ENCODE peak calls at places on chromosomes 5 and 9, in six cellular contexts. A is tibial nerve, Q is aorta, L is putamen, V is mucosa of gallbladder, N is fibroblast of the aortic adventitia. G is an unnamed sample.
A peak's percentile ranks its signal among the peaks of the same experiment; 100 is the strongest.

GRCh38 chr9:37471942-37472679 is 6.9 kb upstream of the ZBTB5 start:
- DNase-seq in A (peak; percentile 13), L (peak; percentile 69), N (peak; percentile 97), V (peak; percentile 42), Q (no peak), G (no peak)

GRCh38 chr5:113266227-113266912 is 168.4 kb downstream of the TSSK1B start:
- DNase-seq in V (no peak), A (no peak), Q (no peak), N (peak; percentile 45), L (no peak), G (no peak)

GRCh38 chr9:133382507-133383141 is 6.5 kb downstream of the STKLD1 start:
- DNase-seq in N (no peak), L (no peak), V (no peak), A (no peak), Q (no peak), G (no peak)

GRCh38 chr5:31232273-31232888 is 38.9 kb downstream of the CDH6 start:
- DNase-seq in V (peak; percentile 28), Q (no peak), N (peak; percentile 90), A (no peak), L (peak; percentile 49), G (no peak)

GRCh38 chr5:150168864-150169263 is 2.3 kb downstream of the CDX1 start:
- DNase-seq in Q (no peak), N (no peak), V (no peak), L (no peak), A (no peak), G (no peak)

GRCh38 chr9:99105152-99106043 is 485 bp downstream of the TGFBR1 start:
- DNase-seq in Q (peak; percentile 91), N (peak; percentile 75), A (peak; percentile 50), V (peak; percentile 54), L (peak; percentile 37), G (peak; percentile 96)

GRCh38 chr5:178988436-178989220 is 6.5 kb downstream of the GRM6 start:
- DNase-seq in L (no peak), V (no peak), Q (no peak), N (no peak), A (no peak), G (no peak)

GRCh38 chr9:109914280-109915027 is 134.5 kb downstream of the PALM2AKAP2 start:
- DNase-seq in Q (no peak), A (no peak), L (no peak), N (peak; percentile 94), V (no peak), G (no peak)

GRCh38 chr5:172640822-172641358 is at the start of gene NEURL1B:
- DNase-seq in N (no peak), Q (peak; percentile 71), V (peak; percentile 67), A (peak; percentile 55), L (peak; percentile 79), G (peak; percentile 88)

GRCh38 chr9:129718647-129719046 is 34.2 kb downstream of the PTGES start:
- DNase-seq in Q (no peak), V (no peak), L (no peak), A (no peak), N (no peak), G (no peak)

GRCh38 chr9:127568971-127569818 is 42.9 kb upstream of the STXBP1 start:
- DNase-seq in Q (peak; percentile 86), N (peak; percentile 70), V (peak; percentile 76), L (no peak), A (peak; percentile 67), G (peak; percentile 92)

GRCh38 chr5:173468821-173469251 is 140.6 kb upstream of the STC2 start:
- DNase-seq in V (no peak), Q (no peak), A (no peak), N (peak; percentile 72), L (no peak), G (no peak)

GRCh38 chr9:129556576-129557191 is 64.2 kb downstream of the C9orf50 start:
- DNase-seq in Q (no peak), L (no peak), N (no peak), A (no peak), V (no peak), G (no peak)

GRCh38 chr5:99005506-99005905 is 76.7 kb upstream of the CHD1 start:
- DNase-seq in V (no peak), A (no peak), L (no peak), N (peak; percentile 8), Q (no peak), G (no peak)

GRCh38 chr5:79547982-79548381 is 34.0 kb upstream of the HOMER1 start:
- DNase-seq in L (no peak), V (no peak), Q (no peak), A (no peak), N (no peak), G (no peak)

GRCh38 chr9:128218518-128219389 is 15.6 kb downstream of the DNM1 start:
- DNase-seq in A (peak; percentile 88), V (peak; percentile 95), L (peak; percentile 76), Q (peak; percentile 97), N (peak; percentile 68), G (peak; percentile 98)

GRCh38 chr5:79795764-79796398 is 106.2 kb downstream of the CMYA5 start:
- DNase-seq in A (peak; percentile 19), V (peak; percentile 41), L (no peak), N (peak; percentile 49), Q (no peak), G (no peak)

GRCh38 chr5:133696782-133697507 is 84.6 kb upstream of the FSTL4 start:
- DNase-seq in Q (no peak), V (no peak), L (peak; percentile 27), N (no peak), A (no peak), G (no peak)

GRCh38 chr5:36876965-36877666 is 547 bp downstream of the NIPBL start:
- DNase-seq in L (peak; percentile 77), V (peak; percentile 62), Q (peak; percentile 78), N (peak; percentile 62), A (peak; percentile 46), G (peak; percentile 90)

GRCh38 chr5:102453716-102454115 is 45.1 kb downstream of the SLCO6A1 start:
- DNase-seq in V (no peak), Q (no peak), L (no peak), A (no peak), N (peak; percentile 3), G (no peak)

GRCh38 chr9:111900934-111901612 is 4.5 kb downstream of the UGCG start:
- DNase-seq in Q (no peak), N (peak; percentile 66), A (no peak), L (no peak), V (no peak), G (no peak)

GRCh38 chr5:128135286-128135685 is 51.7 kb downstream of the SLC12A2 start:
- DNase-seq in N (no peak), A (no peak), Q (no peak), L (no peak), V (no peak), G (no peak)

GRCh38 chr5:15366676-15367391 is 133.1 kb upstream of the FBXL7 start:
- DNase-seq in V (no peak), L (peak; percentile 28), N (peak; percentile 28), Q (no peak), A (no peak), G (no peak)

GRCh38 chr9:37667706-37668672 is 17.2 kb downstream of the FRMPD1 start:
- DNase-seq in V (no peak), Q (no peak), L (no peak), A (no peak), N (no peak), G (no peak)

GRCh38 chr5:135492319-135492626 is 40.1 kb upstream of the TIFAB start:
- DNase-seq in Q (no peak), V (no peak), A (no peak), N (peak; percentile 32), L (no peak), G (no peak)

GRCh38 chr9:131178382-131178781 is 53.0 kb downstream of the NUP214 start:
- DNase-seq in A (peak; percentile 72), L (peak; percentile 48), Q (peak; percentile 63), V (peak; percentile 54), N (peak; percentile 64), G (peak; percentile 85)

GRCh38 chr9:124040186-124040920 is 28.8 kb downstream of the LHX2 start:
- DNase-seq in N (peak; percentile 21), L (no peak), Q (peak; percentile 33), V (no peak), A (no peak), G (peak; percentile 61)

GRCh38 chr5:145629047-145629446 is 206.1 kb downstream of the PRELID2 start:
- DNase-seq in A (no peak), N (no peak), V (no peak), L (no peak), Q (no peak), G (no peak)

GRCh38 chr9:129944501-129945116 is 98.4 kb downstream of the FNBP1 start:
- DNase-seq in A (no peak), L (no peak), V (no peak), N (no peak), Q (no peak), G (no peak)

GRCh38 chr5:150272531-150272930 is 17.0 kb downstream of the CAMK2A start:
- DNase-seq in L (no peak), A (no peak), V (no peak), Q (no peak), N (peak; percentile 45), G (no peak)

GRCh38 chr9:137809038-137809630 is 68.4 kb upstream of the CACNA1B start:
- DNase-seq in N (no peak), Q (no peak), V (no peak), L (no peak), A (no peak), G (peak; percentile 58)

GRCh38 chr5:56588636-56589485 is 226.5 kb upstream of the MAP3K1 start:
- DNase-seq in L (no peak), Q (peak; percentile 67), V (no peak), N (no peak), A (peak; percentile 53), G (peak; percentile 84)

GRCh38 chr5:154520861-154521453 is 42.9 kb upstream of the HAND1 start:
- DNase-seq in L (peak; percentile 7), N (no peak), V (no peak), Q (no peak), A (no peak), G (no peak)

GRCh38 chr5:100614308-100614707 is 79.1 kb downstream of the FAM174A start:
- DNase-seq in A (no peak), V (no peak), N (no peak), Q (no peak), L (no peak), G (no peak)

GRCh38 chr9:84669293-84670105 is at the start of gene NTRK2:
- DNase-seq in N (peak; percentile 11), A (peak; percentile 19), L (peak; percentile 80), V (no peak), Q (peak; percentile 50), G (peak; percentile 89)

GRCh38 chr9:106203832-106204516 is 509.6 kb downstream of the TMEM38B start:
- DNase-seq in L (no peak), Q (no peak), N (no peak), A (no peak), V (no peak), G (no peak)

GRCh38 chr9:115671911-115672310 is 481.7 kb upstream of the PAPPA start:
- DNase-seq in V (no peak), Q (no peak), A (no peak), L (no peak), N (no peak), G (no peak)